ENCODE peak calls at places on chromosomes 13 and 19, in nine cellular contexts. H is spleen, B is body of pancreas, S is breast epithelium, Y is GM23338, K is IMR-90, C is GM13977, P is thoracic aorta, L is Peyer's patch. A is an unnamed sample.

GRCh38 chr19:34260771-34261173 is 6.4 kb downstream of the GARRE1 start:
- DNase-seq in Y (peak; percentile 40), C (no peak), K (peak; percentile 43), S (no peak), H (no peak), P (no peak), L (no peak), B (no peak), A (no peak)

GRCh38 chr13:77028202-77028601 is 1.2 kb upstream of the FBXL3 start:
- DNase-seq in B (no peak), Y (no peak), P (no peak), K (no peak), H (no peak), S (no peak), C (no peak), L (no peak), A (no peak)

GRCh38 chr19:49362926-49363264 is 679 bp upstream of the TEAD2 start:
- DNase-seq in S (peak; percentile 63), P (no peak), B (peak; percentile 58), C (peak; percentile 48), H (no peak), L (no peak), K (peak; percentile 45), Y (no peak), A (no peak)

GRCh38 chr13:34046457-34046856 is 228.5 kb downstream of the RFC3 start:
- DNase-seq in B (no peak), P (no peak), H (no peak), C (no peak), L (no peak), K (no peak), S (no peak), Y (no peak), A (no peak)

GRCh38 chr13:25406377-25406776 is 34.6 kb downstream of the ATP8A2 start:
- DNase-seq in C (no peak), B (no peak), L (no peak), Y (peak; percentile 36), S (no peak), H (no peak), P (no peak), K (no peak), A (no peak)

GRCh38 chr19:54616840-54617560 is 13.3 kb upstream of the LILRB1 start:
- DNase-seq in B (no peak), Y (no peak), S (no peak), L (peak; percentile 40), K (no peak), H (no peak), C (peak; percentile 52), P (no peak), A (no peak)

GRCh38 chr19:40611096-40611495 is 9.9 kb downstream of the LTBP4 start:
- DNase-seq in Y (no peak), L (no peak), H (peak; percentile 80), C (no peak), B (no peak), P (no peak), S (no peak), K (no peak), A (no peak)

GRCh38 chr13:113401452-113402415 is 37.8 kb upstream of the GRTP1 start:
- DNase-seq in B (no peak), P (no peak), H (no peak), Y (no peak), C (no peak), L (no peak), S (no peak), K (no peak), A (no peak)

GRCh38 chr19:49676136-49676689 is 858 bp upstream of the PRMT1 start:
- DNase-seq in C (peak; percentile 84), P (no peak), Y (peak; percentile 94), B (peak; percentile 91), S (no peak), K (peak; percentile 95), H (peak; percentile 90), L (peak; percentile 81), A (no peak)

GRCh38 chr13:106275441-106276032 is 259.9 kb downstream of the EFNB2 start:
- DNase-seq in P (no peak), S (no peak), C (no peak), K (no peak), L (no peak), Y (no peak), B (no peak), H (no peak), A (no peak)

GRCh38 chr13:74409551-74409950 is 275.3 kb upstream of the KLF12 start:
- DNase-seq in Y (no peak), P (no peak), K (no peak), S (no peak), B (no peak), C (no peak), H (no peak), L (no peak), A (no peak)

GRCh38 chr19:31223805-31224534 is 125.3 kb downstream of the TSHZ3 start:
- DNase-seq in Y (no peak), P (no peak), K (peak; percentile 98), S (no peak), C (no peak), B (no peak), H (no peak), L (no peak), A (no peak)

GRCh38 chr19:30255783-30256509 is 116.2 kb upstream of the ZNF536 start:
- DNase-seq in S (no peak), C (no peak), Y (peak; percentile 63), P (no peak), K (no peak), B (no peak), L (no peak), H (no peak), A (no peak)

GRCh38 chr13:20518652-20519051 is 7.0 kb downstream of the CRYL1 start:
- DNase-seq in C (no peak), Y (no peak), S (no peak), K (no peak), P (no peak), L (no peak), B (no peak), H (no peak), A (no peak)

GRCh38 chr13:84606616-84607015 is 724.3 kb upstream of the SLITRK1 start:
- DNase-seq in B (no peak), P (no peak), Y (no peak), S (no peak), H (no peak), C (no peak), L (no peak), K (no peak), A (no peak)
- TF ChIP-seq CTCF in B (no peak), P (no peak), Y (no peak), S (no peak), H (no peak), C (no peak), L (no peak), K (no peak), A (no peak)

GRCh38 chr13:59342396-59342795 is 821.3 kb downstream of the DIAPH3 start:
- DNase-seq in L (no peak), K (no peak), Y (no peak), P (no peak), C (no peak), B (no peak), H (no peak), S (no peak), A (no peak)

GRCh38 chr13:59343132-59343531 is 820.6 kb downstream of the DIAPH3 start:
- DNase-seq in B (no peak), S (no peak), Y (no peak), L (no peak), P (no peak), K (no peak), C (no peak), H (no peak), A (no peak)

GRCh38 chr13:59346861-59347470 is 816.8 kb downstream of the DIAPH3 start:
- DNase-seq in S (no peak), K (no peak), H (no peak), P (no peak), C (no peak), B (peak; percentile 33), Y (peak; percentile 11), L (no peak), A (no peak)

GRCh38 chr13:59345316-59345715 is 818.4 kb downstream of the DIAPH3 start:
- DNase-seq in L (no peak), C (no peak), Y (no peak), H (no peak), K (no peak), B (peak; percentile 71), S (no peak), P (no peak), A (no peak)

GRCh38 chr13:59343993-59344780 is 819.5 kb downstream of the DIAPH3 start:
- DNase-seq in H (no peak), C (no peak), P (no peak), Y (no peak), K (no peak), S (no peak), L (no peak), B (peak; percentile 59), A (no peak)
- TF ChIP-seq CTCF in H (no peak), C (no peak), P (no peak), Y (no peak), K (no peak), S (no peak), L (no peak), B (peak; percentile 21), A (no peak)

GRCh38 chr19:10984166-10984735 is 23.4 kb downstream of the SMARCA4 start:
- DNase-seq in K (no peak), B (no peak), C (peak; percentile 16), P (no peak), S (no peak), L (no peak), H (no peak), Y (no peak), A (no peak)
- TF ChIP-seq CTCF in K (no peak), B (no peak), C (no peak), P (no peak), S (no peak), L (no peak), H (no peak), Y (no peak), A (no peak)

DNA sequence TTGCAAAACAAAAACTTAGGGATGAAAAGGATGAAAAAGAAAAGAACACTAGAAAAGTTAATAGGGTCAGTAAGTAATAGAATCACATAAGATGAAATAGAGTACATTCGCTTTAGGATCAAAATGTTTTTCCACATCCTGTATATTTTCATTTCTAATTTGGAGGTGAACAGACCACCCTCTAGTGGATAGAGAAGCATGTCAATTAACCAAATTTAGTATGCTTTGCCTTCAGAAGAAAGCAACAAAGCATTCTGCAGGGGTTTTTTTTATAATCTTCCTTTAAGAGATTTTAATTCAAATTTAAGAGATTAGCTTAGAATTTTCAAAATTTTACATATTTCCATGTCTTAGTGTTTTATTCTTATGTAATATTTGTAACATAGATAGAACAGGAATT is 610.9 kb upstream of the SGCG start:
- DNase-seq in Y (no peak), B (no peak), L (no peak), C (no peak), H (no peak), S (no peak), K (no peak), P (no peak), A (no peak)
- TF ChIP-seq CTCF in Y (no peak), B (no peak), L (no peak), C (no peak), H (no peak), S (no peak), K (no peak), P (no peak), A (peak; percentile 47)

GRCh38 chr13:111121421-111121820 is 6.3 kb downstream of the ARHGEF7 start:
- DNase-seq in Y (no peak), H (no peak), S (no peak), B (no peak), P (no peak), C (no peak), K (no peak), L (no peak), A (no peak)
- TF ChIP-seq CTCF in Y (no peak), H (no peak), S (no peak), B (no peak), P (no peak), C (no peak), K (no peak), L (no peak), A (no peak)

GRCh38 chr13:109785141-109785891 is 1.1 kb downstream of the IRS2 start:
- DNase-seq in Y (peak; percentile 50), S (peak; percentile 44), P (no peak), L (no peak), K (peak; percentile 57), C (peak; percentile 25), B (peak; percentile 66), H (peak; percentile 92), A (no peak)
- TF ChIP-seq CTCF in Y (no peak), S (no peak), P (no peak), L (no peak), K (no peak), C (no peak), B (no peak), H (no peak), A (no peak)